ENCODE peak calls at places on chromosomes 1 and 21, in five cellular contexts. K is ovary, S is lower lobe of right lung, N is prostate gland, E is fibroblast of lung. X is an unnamed sample. For H3K9me3, the result is how much of the 10 kb centered on the place peaks cover.

GRCh38 chr1:211341999-211342398 is 15.4 kb downstream of the TRAF5 start:
- DNase-seq in E (no peak), N (no peak), S (no peak), K (no peak), X (no peak)

GRCh38 chr1:115068780-115069179 is 20.5 kb downstream of the TSPAN2 start:
- DNase-seq in K (no peak), S (no peak), N (peak), E (no peak), X (no peak)

GRCh38 chr1:200873671-200874397 is 1.1 kb downstream of the GPR25 start:
- DNase-seq in K (no peak), E (no peak), N (no peak), S (no peak), X (no peak)

GRCh38 chr1:67537647-67538018 is 107.4 kb upstream of the SERBP1 start:
- DNase-seq in S (no peak), N (no peak), K (no peak), E (no peak), X (no peak)

GRCh38 chr1:111204211-111204883 is 3.9 kb upstream of the DENND2D start:
- DNase-seq in S (peak), K (no peak), N (peak), E (no peak), X (no peak)

GRCh38 chr1:203408485-203409229 is 57.7 kb upstream of the FMOD start:
- DNase-seq in E (peak), N (peak), K (peak), S (peak), X (peak)

GRCh38 chr1:239550178-239550577 is 163.8 kb downstream of the CHRM3 start:
- DNase-seq in S (no peak), E (no peak), N (no peak), K (no peak), X (no peak)

GRCh38 chr1:77412794-77413530 is 131.1 kb downstream of the AK5 start:
- DNase-seq in S (no peak), N (no peak), E (no peak), K (no peak), X (no peak)

GRCh38 chr1:17709981-17710380 is 45.2 kb upstream of the ACTL8 start:
- DNase-seq in E (no peak), S (no peak), K (no peak), N (no peak), X (no peak)

GRCh38 chr1:59692591-59692990 is 122.2 kb upstream of the HOOK1 start:
- DNase-seq in K (no peak), S (no peak), E (peak), N (no peak), X (peak)

GRCh38 chr1:27033059-27033746 is 20.6 kb upstream of the TENT5B start:
- DNase-seq in N (no peak), E (no peak), S (peak), K (no peak), X (no peak)

GRCh38 chr21:45224189-45224938 is 63.3 kb downstream of the POFUT2 start:
- DNase-seq in K (no peak), E (peak), S (no peak), N (no peak), X (no peak)

GRCh38 chr1:106676021-106676420 is 380.5 kb upstream of the PRMT6 start:
- DNase-seq in K (no peak), N (no peak), E (peak), S (no peak), X (no peak)

GRCh38 chr1:112849425-112849966 is 106.5 kb downstream of the SLC16A1 start:
- DNase-seq in K (no peak), S (no peak), E (peak), N (no peak), X (no peak)

GRCh38 chr1:98702976-98703375 is 41.5 kb downstream of the SNX7 start:
- DNase-seq in K (no peak), N (no peak), S (no peak), E (peak), X (peak)

GRCh38 chr1:97919568-97920261 is 1.1 kb downstream of the DPYD start:
- DNase-seq in E (peak), S (no peak), N (no peak), K (no peak), X (no peak)

GRCh38 chr1:58340156-58340555 is 206.4 kb downstream of the OMA1 start:
- DNase-seq in N (no peak), S (no peak), E (no peak), K (no peak), X (no peak)

GRCh38 chr1:221891708-221892107 is 149.8 kb upstream of the DUSP10 start:
- DNase-seq in S (no peak), E (peak), K (no peak), N (no peak), X (no peak)

GRCh38 chr1:44212355-44213221 is 683 bp upstream of the DMAP1 start:
- DNase-seq in S (no peak), E (no peak), K (no peak), N (no peak), X (no peak)

GRCh38 chr21:29939859-29940245 is at the start of gene GRIK1:
- DNase-seq in K (no peak), E (peak), N (peak), S (no peak), X (no peak)

GRCh38 chr1:77762072-77762476 is 2.4 kb upstream of the USP33 start:
- DNase-seq in N (no peak), S (no peak), K (no peak), E (peak), X (peak)

GRCh38 chr1:20691872-20692271 is 25.9 kb downstream of the KIF17 start:
- DNase-seq in K (no peak), E (no peak), N (no peak), S (no peak), X (no peak)

GRCh38 chr1:171730052-171730451 is 11.8 kb downstream of the VAMP4 start:
- DNase-seq in N (no peak), K (no peak), S (no peak), E (no peak), X (no peak)

GRCh38 chr1:26112407-26112775 is 767 bp downstream of the PDIK1L start:
- DNase-seq in E (no peak), S (no peak), N (no peak), K (no peak), X (no peak)

GRCh38 chr1:201019321-201019977 is 4.1 kb downstream of the KIF21B start:
- DNase-seq in E (peak), N (no peak), K (no peak), S (peak), X (no peak)

GRCh38 chr1:197453376-197454058 is 185.5 kb downstream of the CRB1 start:
- DNase-seq in K (no peak), E (no peak), N (no peak), S (no peak), X (no peak)

GRCh38 chr21:43269981-43270670 is 101.3 kb downstream of the CRYAA start:
- DNase-seq in E (no peak), K (no peak), S (no peak), N (no peak), X (no peak)

GRCh38 chr1:77197351-77197750 is 21.9 kb downstream of the PIGK start:
- DNase-seq in S (no peak), K (no peak), E (no peak), N (no peak), X (no peak)

GRCh38 chr1:198024782-198025181 is 107.6 kb downstream of the LHX9 start:
- DNase-seq in S (no peak), E (no peak), K (no peak), N (no peak), X (no peak)

GRCh38 chr21:41168391-41169257 is 664 bp downstream of the BACE2 start:
- DNase-seq in E (peak), K (peak), S (peak), N (peak), X (no peak)

GRCh38 chr1:45187735-45188134 is 18.7 kb downstream of the ZSWIM5 start:
- DNase-seq in K (no peak), S (no peak), E (no peak), N (no peak), X (no peak)

GRCh38 chr1:99520121-99520520 is 125.8 kb upstream of the PALMD start:
- DNase-seq in E (no peak), N (no peak), K (no peak), S (no peak), X (no peak)

GRCh38 chr21:35236090-35236489 is 187.0 kb upstream of the RUNX1 start:
- DNase-seq in K (no peak), S (no peak), N (no peak), E (no peak), X (no peak)

GRCh38 chr1:29096255-29096896 is 27.3 kb downstream of the TMEM200B start:
- DNase-seq in K (no peak), S (no peak), N (no peak), E (no peak), X (no peak)

GRCh38 chr1:159509440-159510222 is 26.2 kb downstream of the OR10J5 start:
- DNase-seq in N (no peak), E (no peak), K (no peak), S (no peak), X (no peak)

GRCh38 chr21:45306832-45307571 is 19.3 kb upstream of the POFUT2 start:
- DNase-seq in N (no peak), K (peak), E (peak), S (peak), X (peak)

DNA sequence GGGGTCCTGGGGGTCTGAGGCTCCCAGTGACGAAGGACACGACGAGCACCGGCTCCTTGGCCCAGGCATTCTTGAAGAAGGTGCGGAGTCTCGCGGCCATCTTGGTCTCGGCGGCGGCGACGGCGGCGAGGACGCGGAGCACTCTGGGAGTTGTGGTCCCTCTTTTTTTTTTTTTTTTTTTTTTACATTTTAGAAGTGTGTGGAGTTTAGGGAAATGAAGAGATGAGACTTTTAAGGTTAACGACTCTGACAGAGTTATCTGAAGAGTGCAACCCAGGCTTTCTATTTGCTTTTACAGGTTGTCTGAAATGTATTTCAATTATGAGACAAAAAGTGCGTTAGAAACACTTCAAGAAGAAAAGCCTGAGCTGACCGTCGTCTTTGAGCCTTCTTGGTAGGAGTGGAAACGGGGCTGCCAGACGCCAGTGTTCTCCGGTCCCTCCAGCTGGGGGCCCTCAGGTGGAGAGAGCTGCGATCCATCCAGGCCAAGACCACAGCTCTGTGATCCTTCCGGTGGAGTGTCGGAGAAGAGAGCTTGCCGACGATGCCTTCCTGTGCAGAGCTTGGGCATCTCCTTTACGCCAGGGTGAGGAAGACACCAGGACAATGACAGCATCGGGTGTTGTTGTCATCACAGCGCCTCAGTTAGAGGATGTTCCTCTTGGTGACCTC is 9.7 kb downstream of the OR2B11 start:
- DNase-seq in S (peak), E (peak), N (peak), K (peak), X (no peak)
- H3K4me3 ChIP-seq in S (peak), E (peak), N (peak), K (peak), X (peak)

GRCh38 chr1:150160964-150161626 is 11.4 kb downstream of the PLEKHO1 start:
- DNase-seq in N (no peak), S (no peak), K (no peak), E (no peak), X (no peak)
- TF ChIP-seq CTCF in N (no peak), S (no peak), K (no peak), E (no peak), X (no peak)

GRCh38 chr1:248613742-248614141 is 16.2 kb upstream of the OR2T10 start:
- DNase-seq in N (no peak), K (no peak), S (no peak), E (no peak), X (no peak)

GRCh38 chr1:248622491-248623106 is 12.3 kb downstream of the OR2T11 start:
- DNase-seq in S (no peak), E (peak), N (no peak), K (no peak), X (no peak)

GRCh38 chr1:248618878-248619277 is 16.0 kb downstream of the OR2T11 start:
- DNase-seq in K (peak), N (peak), S (peak), E (peak), X (no peak)

DNA sequence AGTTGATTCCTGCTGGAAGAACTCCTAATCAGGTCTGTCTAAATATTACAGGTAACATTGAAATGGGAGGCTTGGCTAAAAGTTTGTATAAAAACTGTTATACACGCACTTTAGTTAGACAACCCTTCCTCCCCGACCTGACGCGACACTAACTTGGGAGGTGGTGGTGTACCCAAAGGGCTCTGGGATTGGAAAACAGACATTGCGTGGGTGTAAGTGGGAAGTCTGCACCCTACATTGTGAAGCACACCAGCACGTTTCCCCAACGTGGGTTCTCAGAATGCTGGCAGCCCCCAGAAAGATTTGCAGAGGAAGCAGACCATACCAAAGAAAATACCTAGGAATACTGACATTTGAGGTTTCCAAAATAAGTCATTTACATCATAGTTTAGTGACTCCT is 16.8 kb downstream of the OR2T11 start:
- DNase-seq in K (no peak), N (no peak), S (no peak), E (no peak), X (no peak)
- H3K9me3 ChIP-seq in K (under half), N (under half), S (under half), E (under half), X (under half)

GRCh38 chr1:242208021-242208420 is 209.1 kb upstream of the MAP1LC3C start:
- DNase-seq in K (no peak), S (no peak), E (no peak), N (no peak), X (no peak)

GRCh38 chr1:242203290-242203689 is 204.4 kb upstream of the MAP1LC3C start:
- DNase-seq in N (no peak), S (no peak), K (no peak), E (no peak), X (no peak)

GRCh38 chr1:242209063-242209462 is 210.2 kb upstream of the MAP1LC3C start:
- DNase-seq in E (no peak), S (no peak), K (no peak), N (no peak), X (no peak)

GRCh38 chr1:242205622-242206489 is 207.0 kb upstream of the MAP1LC3C start:
- DNase-seq in K (no peak), E (peak), S (no peak), N (no peak), X (no peak)

DNA sequence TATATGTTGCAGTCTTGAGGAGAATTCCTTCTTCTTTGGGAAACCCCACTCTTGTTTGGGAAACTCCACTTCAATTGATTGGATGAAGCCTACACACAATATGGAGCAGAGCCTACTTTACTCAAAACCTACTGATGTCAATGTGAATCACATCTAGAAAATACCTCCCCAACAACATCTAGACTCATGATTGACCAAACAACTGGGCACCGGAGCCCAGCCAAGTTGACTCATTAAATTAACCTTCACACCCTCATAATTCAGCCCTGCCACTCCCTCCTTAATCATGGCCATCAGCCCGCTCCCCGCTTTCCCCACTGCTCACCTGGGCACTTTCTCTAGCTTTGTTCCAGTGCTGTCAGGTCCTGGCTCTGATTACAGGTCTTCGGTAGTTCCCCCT is 208.1 kb upstream of the MAP1LC3C start:
- DNase-seq in S (no peak), N (no peak), K (no peak), E (no peak), X (no peak)
- H3K4me3 ChIP-seq in S (no peak), N (no peak), K (no peak), E (no peak), X (no peak)

DNA sequence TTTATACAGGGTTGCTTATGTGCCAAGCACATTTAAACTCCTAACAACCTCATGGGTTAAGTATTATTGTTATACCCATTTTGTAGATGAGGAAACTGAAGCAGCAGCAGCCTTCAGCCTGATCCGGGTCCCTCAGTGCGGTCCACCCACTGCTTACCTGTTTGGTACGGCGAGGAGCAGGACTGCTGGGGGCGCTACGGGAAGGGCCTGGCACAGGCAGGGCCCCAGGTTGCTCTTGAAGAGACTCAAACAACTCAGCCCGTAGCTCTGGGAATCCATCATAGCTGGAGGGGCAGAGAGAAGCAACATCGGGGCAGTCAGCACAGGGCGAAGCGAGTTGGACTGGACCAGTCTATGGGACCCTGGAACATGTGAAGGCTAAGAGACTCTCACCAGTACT is 9.2 kb downstream of the DENND4B start:
- DNase-seq in N (no peak), E (no peak), S (no peak), K (no peak), X (no peak)
- TF ChIP-seq CTCF in N (no peak), E (no peak), S (no peak), K (no peak), X (no peak)

DNA sequence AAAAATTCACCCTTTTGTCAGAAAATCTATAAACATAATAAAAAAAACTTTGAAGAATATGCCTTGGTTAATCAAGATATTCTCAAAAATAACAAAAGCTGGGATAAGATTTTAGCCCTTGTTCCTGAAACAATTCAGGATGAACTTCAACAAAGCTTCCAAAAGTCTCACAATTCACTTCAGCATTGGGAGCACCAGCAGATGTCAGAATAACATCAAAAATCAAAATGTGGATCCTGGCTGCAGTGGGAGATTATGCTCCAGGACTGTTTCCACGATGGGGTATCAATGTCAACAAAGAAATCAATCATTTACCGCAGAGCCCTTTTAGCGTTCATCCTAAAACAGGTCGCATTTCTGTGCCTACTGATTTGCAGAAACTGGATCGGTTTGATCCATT is 35.2 kb downstream of the ZNF670 start:
- DNase-seq in K (no peak), E (no peak), S (no peak), N (no peak), X (no peak)
- H3K9me3 ChIP-seq in K (under half), E (under half), S (half or more), N (under half), X (under half)

GRCh38 chr1:156901590-156901900 is 8.0 kb downstream of the PEAR1 start:
- DNase-seq in K (no peak), E (no peak), N (no peak), S (peak), X (no peak)
- H3K4me3 ChIP-seq in K (no peak), E (no peak), N (no peak), S (no peak), X (no peak)

DNA sequence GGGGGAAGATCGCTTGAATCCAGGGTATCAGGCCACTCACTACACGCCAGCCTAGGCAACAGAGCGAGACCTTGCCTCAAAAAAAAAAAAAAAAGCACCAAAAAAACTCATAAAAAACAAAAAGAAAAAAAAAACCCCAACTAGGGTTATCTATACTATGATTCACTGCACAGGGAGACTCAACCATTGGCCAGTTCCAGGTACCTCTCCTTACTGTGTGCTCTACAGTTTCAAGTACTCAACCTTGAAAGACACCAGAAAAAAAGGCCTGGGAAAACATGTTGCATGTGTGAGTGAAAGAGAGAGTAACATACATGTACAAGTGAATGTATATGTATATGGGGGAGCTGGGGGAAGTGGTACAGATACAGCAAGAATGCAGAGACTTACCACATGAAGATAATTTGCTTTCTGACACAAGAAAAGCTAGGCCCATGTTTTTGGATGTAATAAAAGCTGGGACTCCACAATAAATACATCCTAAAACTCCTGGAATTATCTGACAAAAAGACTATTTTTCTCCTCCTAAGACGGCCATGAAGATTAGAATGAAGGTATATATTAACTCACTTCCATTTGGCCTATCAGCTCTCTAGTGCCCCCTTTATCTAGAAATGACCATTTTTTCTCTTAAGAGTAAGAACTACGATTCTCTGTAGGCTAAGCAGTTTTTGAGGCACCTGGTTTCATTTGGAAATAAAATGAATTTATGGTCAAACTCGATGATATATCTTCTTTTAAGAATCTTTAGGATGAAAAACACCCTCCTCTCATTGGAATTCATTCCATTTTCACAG is 52.2 kb downstream of the SLC27A3 start:
- DNase-seq in E (no peak), K (no peak), N (no peak), S (no peak), X (no peak)
- TF ChIP-seq CTCF in E (peak), K (no peak), N (no peak), S (peak), X (no peak)

GRCh38 chr1:66415830-66416229 is 118.1 kb upstream of the SGIP1 start:
- DNase-seq in E (no peak), S (no peak), N (no peak), K (no peak), X (no peak)

GRCh38 chr1:66415326-66415725 is 118.6 kb upstream of the SGIP1 start:
- DNase-seq in K (no peak), E (no peak), S (no peak), N (no peak), X (no peak)

GRCh38 chr1:66412689-66413088 is 121.3 kb upstream of the SGIP1 start:
- DNase-seq in N (no peak), K (no peak), S (no peak), E (no peak), X (no peak)

GRCh38 chr1:66416295-66416694 is 117.7 kb upstream of the SGIP1 start:
- DNase-seq in K (no peak), S (no peak), N (no peak), E (peak), X (no peak)

GRCh38 chr1:66413139-66413755 is 120.7 kb upstream of the SGIP1 start:
- DNase-seq in S (no peak), K (no peak), E (no peak), N (no peak), X (no peak)
- H3K9me3 ChIP-seq in S (under half), K (under half), E (under half), N (under half), X (under half)

X was measured in AG04450.